ENCODE peak calls at places on chromosome 6, in ten cellular contexts. Y is stimulated activated CD8-positive, alpha-beta memory T cell treated with anti-CD3 and anti-CD28 coated beads, Interleukin-2, amount 100 ng/mL, for 48 hours; X is occipital lobe; F is ovary; A is activated gamma-delta T cell; H is aorta; D is left ventricle myocardium inferior; G is A549; W is upper lobe of right lung; I is fibroblast of lung. U is an unnamed sample.

GRCh38 chr6:14738933-14739332 is 506.9 kb upstream of the JARID2 start:
- DNase-seq in Y (no peak), X (no peak), F (no peak), A (no peak), H (no peak), D (no peak), G (no peak), W (no peak), I (no peak), U (no peak)

GRCh38 chr6:141744194-141744925 is 388.4 kb upstream of the GJE1 start:
- DNase-seq in Y (no peak), X (no peak), F (no peak), A (no peak), H (no peak), D (no peak), G (no peak), W (no peak), I (no peak), U (no peak)

GRCh38 chr6:170223718-170224693 is 66.9 kb downstream of the DLL1 start:
- DNase-seq in Y (no peak), X (no peak), F (no peak), A (no peak), H (no peak), D (no peak), G (no peak), W (peak; percentile 50), I (no peak), U (no peak)

GRCh38 chr6:119348308-119349040 is 1.1 kb downstream of the MAN1A1 start:
- DNase-seq in Y (peak; percentile 32), X (no peak), F (peak; percentile 36), A (peak; percentile 29), H (peak; percentile 66), D (peak; percentile 24), G (no peak), W (peak; percentile 69), I (peak; percentile 38), U (no peak)

GRCh38 chr6:144285798-144286502 is 815 bp downstream of the UTRN start:
- DNase-seq in Y (no peak), X (peak; percentile 9), F (peak; percentile 63), A (peak; percentile 29), H (peak; percentile 89), D (peak; percentile 83), G (peak; percentile 59), W (peak; percentile 92), I (peak; percentile 62), U (peak; percentile 55)

GRCh38 chr6:15247750-15248450 is 2.0 kb downstream of the JARID2 start:
- DNase-seq in Y (peak; percentile 45), X (peak; percentile 35), F (peak; percentile 44), A (peak; percentile 77), H (peak; percentile 68), D (peak; percentile 61), G (peak; percentile 54), W (peak; percentile 86), I (peak; percentile 72), U (peak; percentile 73)

GRCh38 chr6:32298632-32299336 is 72.9 kb downstream of the TSBP1 start:
- DNase-seq in Y (no peak), X (no peak), F (no peak), A (no peak), H (no peak), D (no peak), G (peak; percentile 61), W (no peak), I (peak; percentile 48), U (peak; percentile 11)

GRCh38 chr6:157753291-157753690 is 69.8 kb upstream of the SNX9 start:
- DNase-seq in Y (no peak), X (no peak), F (no peak), A (no peak), H (no peak), D (no peak), G (no peak), W (no peak), I (no peak), U (peak; percentile 39)

GRCh38 chr6:45476341-45476740 is 98.6 kb upstream of the SUPT3H start:
- DNase-seq in Y (no peak), X (no peak), F (no peak), A (no peak), H (no peak), D (no peak), G (no peak), W (no peak), I (no peak), U (no peak)

GRCh38 chr6:63904844-63905243 is 269.2 kb downstream of the PHF3 start:
- DNase-seq in Y (no peak), X (no peak), F (no peak), A (no peak), H (no peak), D (no peak), G (no peak), W (no peak), I (peak; percentile 80), U (peak; percentile 80)

U was measured in HFFc6.